ENCODE peak calls at places on chromosomes 2 and 18, in four cellular contexts. One of them, this sample, is unnamed.

GRCh38 chr18:3213231-3214059 is 6.3 kb downstream of the MYOM1 start:
- DNase-seq in K562: no peak
- DNase-seq in SK-N-SH: peak
- DNase-seq in GM12878: no peak
- DNase-seq in this sample: no peak

GRCh38 chr2:186641807-186642321 is 52.0 kb upstream of the FAM171B start:
- DNase-seq in K562: peak
- DNase-seq in SK-N-SH: peak
- DNase-seq in GM12878: peak
- DNase-seq in this sample: peak

GRCh38 chr2:24906466-24906865 is 13.6 kb downstream of the ADCY3 start:
- DNase-seq in K562: no peak
- DNase-seq in SK-N-SH: no peak
- DNase-seq in GM12878: no peak
- DNase-seq in this sample: no peak

GRCh38 chr2:67463810-67464209 is 66.7 kb downstream of the ETAA1 start:
- DNase-seq in K562: no peak
- DNase-seq in SK-N-SH: no peak
- DNase-seq in GM12878: no peak
- DNase-seq in this sample: peak

GRCh38 chr2:118568682-118569081 is 278.8 kb downstream of the EN1 start:
- DNase-seq in K562: no peak
- DNase-seq in SK-N-SH: no peak
- DNase-seq in GM12878: no peak
- DNase-seq in this sample: no peak

GRCh38 chr2:107712857-107713256 is 113.8 kb upstream of the RGPD4 start:
- DNase-seq in K562: no peak
- DNase-seq in SK-N-SH: no peak
- DNase-seq in GM12878: no peak
- DNase-seq in this sample: no peak

GRCh38 chr2:131055169-131056065 is 37.8 kb downstream of the FAM168B start:
- DNase-seq in K562: no peak
- DNase-seq in SK-N-SH: no peak
- DNase-seq in GM12878: no peak
- DNase-seq in this sample: no peak

GRCh38 chr2:135093685-135094340 is 41.7 kb downstream of the RAB3GAP1 start:
- DNase-seq in K562: no peak
- DNase-seq in SK-N-SH: no peak
- DNase-seq in GM12878: no peak
- DNase-seq in this sample: no peak

GRCh38 chr2:71129114-71129890 is 727 bp downstream of the MCEE start:
- DNase-seq in K562: no peak
- DNase-seq in SK-N-SH: no peak
- DNase-seq in GM12878: no peak
- DNase-seq in this sample: no peak

GRCh38 chr2:186636800-186637795 is 47.2 kb downstream of the ITGAV start:
- DNase-seq in K562: no peak
- DNase-seq in SK-N-SH: no peak
- DNase-seq in GM12878: no peak
- DNase-seq in this sample: no peak

GRCh38 chr2:10452956-10453885 is 5.1 kb upstream of the ODC1 start:
- DNase-seq in K562: no peak
- DNase-seq in SK-N-SH: peak
- DNase-seq in GM12878: no peak
- DNase-seq in this sample: no peak

GRCh38 chr2:162478721-162479129 is 134.8 kb downstream of the GCA start:
- DNase-seq in K562: no peak
- DNase-seq in SK-N-SH: no peak
- DNase-seq in GM12878: no peak
- DNase-seq in this sample: no peak

GRCh38 chr18:59681051-59681450 is 16.2 kb downstream of the CCBE1 start:
- DNase-seq in K562: no peak
- DNase-seq in SK-N-SH: no peak
- DNase-seq in GM12878: no peak
- DNase-seq in this sample: no peak

GRCh38 chr18:62957885-62958472 is 242.6 kb downstream of the PHLPP1 start:
- DNase-seq in K562: no peak
- DNase-seq in SK-N-SH: no peak
- DNase-seq in GM12878: no peak
- DNase-seq in this sample: peak

GRCh38 chr2:232779935-232780334 is 3.6 kb upstream of the KCNJ13 start:
- DNase-seq in K562: no peak
- DNase-seq in SK-N-SH: no peak
- DNase-seq in GM12878: no peak
- DNase-seq in this sample: no peak

GRCh38 chr2:74695663-74696062 is 41.6 kb downstream of the SEMA4F start:
- DNase-seq in K562: no peak
- DNase-seq in SK-N-SH: no peak
- DNase-seq in GM12878: no peak
- DNase-seq in this sample: no peak

GRCh38 chr2:120988741-120989555 is 253.3 kb downstream of the GLI2 start:
- DNase-seq in K562: no peak
- DNase-seq in SK-N-SH: no peak
- DNase-seq in GM12878: no peak
- DNase-seq in this sample: no peak

GRCh38 chr2:206218792-206219509 is 55.5 kb upstream of the ZDBF2 start:
- DNase-seq in K562: no peak
- DNase-seq in SK-N-SH: no peak
- DNase-seq in GM12878: no peak
- DNase-seq in this sample: no peak

GRCh38 chr2:197011777-197012641 is 85.5 kb upstream of the PGAP1 start:
- DNase-seq in K562: peak
- DNase-seq in SK-N-SH: peak
- DNase-seq in GM12878: no peak
- DNase-seq in this sample: peak

GRCh38 chr2:233976690-233977294 is 59.6 kb downstream of the TRPM8 start:
- DNase-seq in K562: peak
- DNase-seq in SK-N-SH: peak
- DNase-seq in GM12878: peak
- DNase-seq in this sample: peak

GRCh38 chr2:8193686-8194615 is 487.9 kb upstream of the ID2 start:
- DNase-seq in K562: no peak
- DNase-seq in SK-N-SH: no peak
- DNase-seq in GM12878: no peak
- DNase-seq in this sample: no peak

GRCh38 chr2:219557791-219558785 is 13.3 kb downstream of the OBSL1 start:
- DNase-seq in K562: no peak
- DNase-seq in SK-N-SH: no peak
- DNase-seq in GM12878: no peak
- DNase-seq in this sample: no peak

GRCh38 chr2:19573784-19574183 is 215.4 kb upstream of the OSR1 start:
- DNase-seq in K562: no peak
- DNase-seq in SK-N-SH: no peak
- DNase-seq in GM12878: no peak
- DNase-seq in this sample: no peak

GRCh38 chr18:3709166-3709565 is 259.2 kb downstream of the TGIF1 start:
- DNase-seq in K562: no peak
- DNase-seq in SK-N-SH: no peak
- DNase-seq in GM12878: no peak
- DNase-seq in this sample: no peak

GRCh38 chr2:139685590-139685989 is 905.4 kb upstream of the NXPH2 start:
- DNase-seq in K562: no peak
- DNase-seq in SK-N-SH: no peak
- DNase-seq in GM12878: no peak
- DNase-seq in this sample: no peak

GRCh38 chr18:34158881-34159690 is 65.6 kb downstream of the NOL4 start:
- DNase-seq in K562: no peak
- DNase-seq in SK-N-SH: peak
- DNase-seq in GM12878: no peak
- DNase-seq in this sample: no peak

GRCh38 chr2:220417503-220417902 is 790.1 kb downstream of the SLC4A3 start:
- DNase-seq in K562: no peak
- DNase-seq in SK-N-SH: no peak
- DNase-seq in GM12878: no peak
- DNase-seq in this sample: no peak

GRCh38 chr2:1421731-1422130 is 8.5 kb downstream of the TPO start:
- DNase-seq in K562: no peak
- DNase-seq in SK-N-SH: no peak
- DNase-seq in GM12878: no peak
- DNase-seq in this sample: no peak

DNA sequence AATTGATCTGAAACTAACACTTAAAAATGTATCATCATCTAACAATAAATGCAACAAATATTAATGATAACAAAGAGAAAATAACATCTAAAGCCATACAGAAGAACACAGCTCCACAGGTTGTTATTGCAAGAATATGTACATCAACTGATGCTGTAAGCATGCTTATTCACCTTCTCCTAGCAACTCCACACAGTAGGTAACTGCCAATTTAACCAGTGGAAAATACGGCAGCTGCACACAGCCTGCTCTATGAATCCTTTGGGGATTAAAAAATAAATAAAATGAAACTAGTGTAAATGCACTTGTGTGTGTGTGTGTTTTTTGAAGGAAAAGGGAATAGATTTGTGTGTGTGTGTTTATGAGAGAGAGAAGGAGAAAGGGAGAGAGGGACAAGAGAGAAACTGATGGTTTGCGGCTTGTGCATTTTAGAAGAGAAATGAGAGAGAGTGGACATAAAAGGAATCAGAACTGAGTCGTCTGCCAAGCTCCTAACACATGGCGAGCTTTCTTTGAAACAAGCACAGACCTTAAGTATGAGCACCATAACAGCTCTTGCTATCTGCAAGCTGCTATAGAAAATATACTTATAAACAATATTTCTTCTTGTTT is 96.2 kb upstream of the PDE1A start:
- DNase-seq in K562: no peak
- DNase-seq in SK-N-SH: no peak
- DNase-seq in GM12878: no peak
- DNase-seq in this sample: no peak
- TF ChIP-seq ZBTB33 in K562: no peak
- TF ChIP-seq ZBTB33 in SK-N-SH: no peak
- TF ChIP-seq ZBTB33 in GM12878: no peak
- TF ChIP-seq ZBTB33 in this sample: no peak

GRCh38 chr2:227661827-227662226 is 4.8 kb upstream of the SCYGR5 start:
- DNase-seq in K562: no peak
- DNase-seq in SK-N-SH: no peak
- DNase-seq in GM12878: no peak
- DNase-seq in this sample: no peak

GRCh38 chr2:227661019-227661726 is 5.4 kb upstream of the SCYGR5 start:
- DNase-seq in K562: no peak
- DNase-seq in SK-N-SH: no peak
- DNase-seq in GM12878: no peak
- DNase-seq in this sample: no peak

GRCh38 chr2:227655454-227655853 is 11.2 kb upstream of the SCYGR5 start:
- DNase-seq in K562: peak
- DNase-seq in SK-N-SH: no peak
- DNase-seq in GM12878: no peak
- DNase-seq in this sample: peak

GRCh38 chr2:227653419-227653818 is 13.2 kb upstream of the SCYGR5 start:
- DNase-seq in K562: no peak
- DNase-seq in SK-N-SH: no peak
- DNase-seq in GM12878: no peak
- DNase-seq in this sample: no peak

DNA sequence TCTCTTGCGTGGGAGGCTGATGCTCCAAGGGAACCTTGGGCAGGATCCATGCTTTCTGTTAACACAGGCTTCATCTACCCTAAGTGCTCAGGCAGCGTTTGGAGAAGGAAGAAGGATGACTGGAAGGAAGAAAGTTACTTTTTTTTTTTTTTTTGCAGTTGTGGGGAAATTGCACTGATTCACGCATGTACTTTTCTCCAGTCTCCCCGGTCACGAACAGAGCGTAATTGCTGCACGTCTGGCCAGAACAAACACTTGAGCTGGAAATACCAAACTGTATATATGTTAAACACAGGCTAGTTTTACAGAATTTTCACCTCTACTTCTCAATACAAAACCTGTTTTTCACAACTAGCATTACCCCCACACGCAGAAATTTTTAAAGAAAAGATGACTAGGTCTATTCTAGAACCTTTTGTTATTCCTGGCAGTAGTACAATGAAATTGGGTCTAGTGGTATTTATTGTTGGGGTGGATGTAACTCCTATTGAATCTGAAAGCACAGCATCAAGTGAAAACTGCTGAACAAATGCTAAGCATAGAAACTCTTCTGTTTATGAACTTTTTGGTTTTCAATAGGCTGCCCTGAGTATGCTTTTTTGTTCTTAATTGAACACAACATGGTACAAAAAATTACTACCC is 9.3 kb upstream of the SCYGR5 start:
- DNase-seq in K562: no peak
- DNase-seq in SK-N-SH: no peak
- DNase-seq in GM12878: no peak
- DNase-seq in this sample: no peak
- TF ChIP-seq RAD21 in K562: no peak
- TF ChIP-seq RAD21 in SK-N-SH: no peak
- TF ChIP-seq RAD21 in GM12878: no peak
- TF ChIP-seq RAD21 in this sample: no peak

GRCh38 chr2:116319001-116319400 is 1495.5 kb upstream of the DDX18 start:
- DNase-seq in K562: no peak
- DNase-seq in SK-N-SH: no peak
- DNase-seq in GM12878: no peak
- DNase-seq in this sample: no peak
- TF ChIP-seq REST in K562: no peak
- TF ChIP-seq REST in SK-N-SH: no peak
- TF ChIP-seq REST in GM12878: no peak
- TF ChIP-seq REST in this sample: no peak

GRCh38 chr2:221514305-221515040 is 57.6 kb downstream of the EPHA4 start:
- DNase-seq in K562: no peak
- DNase-seq in SK-N-SH: no peak
- DNase-seq in GM12878: no peak
- DNase-seq in this sample: no peak

GRCh38 chr2:221521261-221521845 is 50.8 kb downstream of the EPHA4 start:
- DNase-seq in K562: no peak
- DNase-seq in SK-N-SH: no peak
- DNase-seq in GM12878: no peak
- DNase-seq in this sample: no peak

GRCh38 chr2:221518937-221519635 is 53.0 kb downstream of the EPHA4 start:
- DNase-seq in K562: no peak
- DNase-seq in SK-N-SH: no peak
- DNase-seq in GM12878: no peak
- DNase-seq in this sample: no peak

GRCh38 chr2:221518201-221518936 is 53.7 kb downstream of the EPHA4 start:
- DNase-seq in K562: no peak
- DNase-seq in SK-N-SH: no peak
- DNase-seq in GM12878: no peak
- DNase-seq in this sample: no peak

DNA sequence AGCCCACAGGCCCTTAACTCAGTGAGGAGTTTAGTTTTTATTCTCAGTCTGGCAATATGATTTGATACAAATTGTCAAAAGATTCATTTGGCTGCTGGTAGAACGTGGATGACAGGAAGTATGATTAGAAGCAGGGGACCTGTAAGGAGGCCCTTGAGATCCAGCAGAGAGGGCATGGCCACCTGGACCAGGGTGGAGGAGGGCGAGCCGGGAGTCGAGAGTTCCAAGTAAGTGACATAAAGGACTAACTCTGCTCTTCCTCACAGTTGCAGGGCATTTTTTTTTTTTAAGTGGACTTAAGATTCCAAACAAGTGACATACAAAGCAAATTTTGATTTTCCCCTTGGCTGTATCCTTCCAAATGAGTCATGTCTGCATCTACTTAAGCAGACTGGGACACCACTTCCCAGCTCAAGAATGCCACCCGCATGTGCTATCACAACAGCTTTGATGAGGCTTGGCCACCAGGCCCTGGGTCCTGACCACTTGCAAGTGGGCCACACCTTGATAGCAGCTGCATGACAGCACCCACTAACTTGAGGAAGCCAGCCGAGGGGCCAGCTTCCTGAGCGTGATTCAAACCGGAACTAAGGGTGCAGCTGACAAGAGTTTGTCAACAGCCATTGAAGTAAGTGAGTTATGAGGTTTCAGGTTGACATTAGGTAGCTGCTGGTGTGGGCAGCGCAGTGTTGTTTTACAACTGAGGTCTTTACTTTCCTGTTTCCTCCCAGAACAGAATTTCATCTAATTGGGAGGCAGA is 54.6 kb downstream of the EPHA4 start:
- DNase-seq in K562: no peak
- DNase-seq in SK-N-SH: no peak
- DNase-seq in GM12878: peak
- DNase-seq in this sample: peak
- TF ChIP-seq ZBTB33 in K562: no peak
- TF ChIP-seq ZBTB33 in SK-N-SH: no peak
- TF ChIP-seq ZBTB33 in GM12878: no peak
- TF ChIP-seq ZBTB33 in this sample: no peak